ENCODE peak calls at places on chromosomes 11 and 22, in six cellular contexts. J is astrocyte of the spinal cord; H is fibroblast of pulmonary artery; G is fibroblast of gingiva; E is stimulated activated CD4-positive, alpha-beta T cell treated with anti-CD3 and anti-CD28 coated beads, Interleukin-1b, Interleukin-23, amount 100 ng/mL, for 1 hour; U is GM20000. L is an unnamed sample.

GRCh38 chr22:20490941-20491307 is 4.7 kb downstream of the KLHL22 start:
- DNase-seq in E (no peak), H (no peak), G (no peak), J (no peak), U (no peak), L (no peak)

GRCh38 chr11:44652901-44653644 is 73.7 kb upstream of the TSPAN18 start:
- DNase-seq in U (no peak), J (no peak), H (no peak), G (no peak), E (no peak), L (no peak)

GRCh38 chr11:134508219-134508990 is 96.4 kb upstream of the B3GAT1 start:
- DNase-seq in J (no peak), E (no peak), H (no peak), U (no peak), G (no peak), L (no peak)

GRCh38 chr11:96307748-96308133 is 35.3 kb downstream of the MAML2 start:
- DNase-seq in G (peak), E (no peak), U (no peak), J (peak), H (peak), L (no peak)

GRCh38 chr11:66665369-66665768 is 12.3 kb downstream of the RBM4B start:
- DNase-seq in G (no peak), H (no peak), J (no peak), U (no peak), E (no peak), L (no peak)

GRCh38 chr11:134282121-134283045 is 6.2 kb downstream of the GLB1L3 start:
- DNase-seq in E (no peak), J (no peak), U (no peak), H (no peak), G (no peak), L (no peak)

GRCh38 chr22:37244114-37244921 is at the start of gene RAC2:
- DNase-seq in U (peak), H (peak), E (peak), G (no peak), J (peak), L (peak)

GRCh38 chr11:125402436-125402835 is 93.6 kb downstream of the FEZ1 start:
- DNase-seq in H (peak), U (no peak), J (peak), G (no peak), E (no peak), L (no peak)

GRCh38 chr22:44398791-44399190 is 86.0 kb upstream of the SHISAL1 start:
- DNase-seq in E (no peak), H (no peak), J (no peak), G (no peak), U (no peak), L (no peak)

GRCh38 chr11:130816516-130816915 is 99.8 kb downstream of the SNX19 start:
- DNase-seq in U (no peak), J (no peak), H (no peak), E (no peak), G (no peak), L (no peak)

GRCh38 chr22:36546092-36546804 is 17.3 kb upstream of the EIF3D start:
- DNase-seq in U (peak), G (peak), J (peak), E (no peak), H (peak), L (no peak)

GRCh38 chr11:99351620-99352019 is 330.9 kb downstream of the CNTN5 start:
- DNase-seq in U (no peak), H (peak), E (no peak), G (no peak), J (peak), L (no peak)

GRCh38 chr11:12251651-12252560 is 125.5 kb upstream of the PARVA start:
- DNase-seq in J (no peak), H (no peak), E (no peak), G (no peak), U (no peak), L (no peak)

GRCh38 chr11:6694229-6694535 is 11.0 kb upstream of the MRPL17 start:
- DNase-seq in E (no peak), U (no peak), H (no peak), J (no peak), G (no peak), L (no peak)

GRCh38 chr11:89361738-89362137 is 129.4 kb downstream of the NOX4 start:
- DNase-seq in H (no peak), G (no peak), J (no peak), U (no peak), E (no peak), L (no peak)

GRCh38 chr22:40679964-40680818 is 907 bp downstream of the MCHR1 start:
- DNase-seq in H (peak), U (no peak), E (no peak), G (no peak), J (no peak), L (no peak)

GRCh38 chr11:390175-390574 is 3.8 kb upstream of the PKP3 start:
- DNase-seq in H (no peak), G (no peak), J (no peak), U (no peak), E (no peak), L (no peak)

GRCh38 chr22:47366026-47366767 is 603.7 kb downstream of the TBC1D22A start:
- DNase-seq in E (no peak), J (no peak), H (no peak), G (no peak), U (no peak), L (no peak)

GRCh38 chr11:33554219-33554618 is 146.4 kb downstream of the C11orf91 start:
- DNase-seq in E (no peak), U (no peak), G (no peak), J (no peak), H (no peak), L (no peak)

GRCh38 chr22:45963821-45964220 is 13.1 kb downstream of the WNT7B start:
- DNase-seq in J (no peak), H (no peak), U (no peak), E (no peak), G (no peak), L (no peak)

GRCh38 chr11:117273550-117274289 is 17.4 kb upstream of the BACE1-AS start:
- DNase-seq in U (no peak), E (no peak), G (peak), H (peak), J (peak), L (no peak)

GRCh38 chr11:66281001-66281400 is 3.0 kb downstream of the CNIH2 start:
- DNase-seq in E (no peak), J (no peak), G (no peak), H (no peak), U (no peak), L (no peak)

GRCh38 chr11:134821422-134821821 is 409.4 kb upstream of the B3GAT1 start:
- DNase-seq in J (no peak), G (no peak), H (no peak), E (no peak), U (no peak), L (no peak)

GRCh38 chr11:17613428-17613962 is 66.4 kb downstream of the OTOG start:
- DNase-seq in G (no peak), U (no peak), J (no peak), H (no peak), E (no peak), L (no peak)

GRCh38 chr11:29162490-29162889 is 854.3 kb downstream of the KCNA4 start:
- DNase-seq in J (no peak), G (peak), H (peak), E (no peak), U (no peak), L (no peak)

GRCh38 chr11:10655931-10656576 is 37.5 kb downstream of the IRAG1 start:
- DNase-seq in E (no peak), H (no peak), U (no peak), J (no peak), G (no peak), L (no peak)

GRCh38 chr11:6307879-6308278 is 12.4 kb downstream of the CAVIN3 start:
- DNase-seq in U (no peak), G (no peak), E (no peak), J (peak), H (no peak), L (no peak)

GRCh38 chr22:38106814-38107578 is 3.5 kb downstream of the BAIAP2L2 start:
- DNase-seq in E (no peak), H (no peak), J (no peak), G (no peak), U (no peak), L (no peak)

GRCh38 chr11:69640995-69641581 is at the start of gene CCND1:
- DNase-seq in J (peak), H (peak), G (peak), E (no peak), U (peak), L (no peak)

GRCh38 chr22:47335460-47335859 is 573.0 kb downstream of the TBC1D22A start:
- DNase-seq in E (no peak), G (no peak), H (no peak), J (no peak), U (no peak), L (no peak)

GRCh38 chr11:86726118-86726748 is 53.8 kb upstream of the ME3 start:
- DNase-seq in E (no peak), J (peak), G (no peak), H (no peak), U (no peak), L (no peak)

GRCh38 chr11:61764606-61765260 is 12.3 kb downstream of the MYRF start:
- DNase-seq in H (peak), J (no peak), U (no peak), G (no peak), E (no peak), L (no peak)

GRCh38 chr11:115234794-115235193 is 269.4 kb downstream of the CADM1 start:
- DNase-seq in U (no peak), H (no peak), E (no peak), G (no peak), J (no peak), L (no peak)

GRCh38 chr11:102794382-102794781 is 3.6 kb downstream of the MMP1 start:
- DNase-seq in U (peak), H (peak), G (peak), J (peak), E (no peak), L (no peak)

L was measured in T-helper 22 cell.